ENCODE peak calls at places on chromosomes 6 and 20, in nine cellular contexts. S, G, A, R, Q, D, J, W and I are unnamed samples.

GRCh38 chr6:2790588-2790987 is 25.4 kb downstream of the WRNIP1 start:
- DNase-seq in G (no peak), A (no peak), S (no peak), D (no peak), J (no peak), W (no peak), R (no peak), Q (peak; percentile 50), I (no peak)

GRCh38 chr20:64161595-64162238 is 2.5 kb upstream of the MYT1 start:
- DNase-seq in A (no peak), R (peak; percentile 49), S (peak; percentile 67), D (no peak), Q (peak; percentile 60), G (peak; percentile 72), J (no peak), W (no peak), I (no peak)

GRCh38 chr20:58692579-58693225 is at the start of gene NPEPL1:
- DNase-seq in A (no peak), J (peak; percentile 37), G (peak; percentile 65), Q (peak; percentile 84), S (peak; percentile 69), R (peak; percentile 85), W (peak; percentile 56), D (peak; percentile 67), I (peak; percentile 56)

GRCh38 chr6:68108243-68108835 is 526.7 kb upstream of the ADGRB3 start:
- DNase-seq in A (peak; percentile 40), J (no peak), D (no peak), W (peak; percentile 61), Q (peak; percentile 30), S (no peak), G (no peak), R (no peak), I (no peak)

GRCh38 chr6:88619951-88620350 is 343.5 kb downstream of the RNGTT start:
- DNase-seq in G (no peak), R (no peak), Q (no peak), S (no peak), D (no peak), J (no peak), W (no peak), A (no peak), I (no peak)

GRCh38 chr6:168514216-168514615 is 73.2 kb downstream of the SMOC2 start:
- DNase-seq in S (no peak), Q (peak; percentile 13), W (peak; percentile 62), D (no peak), R (no peak), G (no peak), J (no peak), A (peak; percentile 8), I (no peak)

GRCh38 chr6:138526822-138527235 is 27.5 kb upstream of the NHSL1 start:
- DNase-seq in Q (no peak), S (no peak), A (no peak), W (no peak), D (no peak), G (no peak), J (no peak), R (no peak), I (peak; percentile 10)

GRCh38 chr20:58073945-58074920 is 154.2 kb downstream of the ANKRD60 start:
- DNase-seq in S (no peak), J (no peak), A (no peak), Q (peak; percentile 39), D (no peak), R (no peak), W (no peak), G (no peak), I (no peak)

GRCh38 chr6:13908955-13909381 is 15.8 kb upstream of the RNF182 start:
- DNase-seq in W (peak; percentile 74), S (no peak), G (peak; percentile 18), D (peak; percentile 20), R (no peak), A (peak; percentile 69), J (no peak), Q (peak; percentile 76), I (peak; percentile 25)

GRCh38 chr6:30647802-30648460 is 998 bp downstream of the C6orf136 start:
- DNase-seq in D (no peak), A (no peak), S (no peak), J (no peak), G (no peak), R (no peak), W (peak; percentile 59), Q (no peak), I (peak; percentile 67)

GRCh38 chr6:43520097-43520496 is 3.2 kb downstream of the POLR1C start:
- DNase-seq in J (no peak), S (no peak), A (no peak), G (no peak), W (no peak), R (no peak), Q (no peak), D (no peak), I (no peak)

GRCh38 chr6:32459781-32460424 is 20.2 kb downstream of the HLA-DRA start:
- DNase-seq in A (no peak), J (no peak), D (no peak), G (no peak), S (no peak), W (no peak), Q (peak; percentile 5), R (peak; percentile 47), I (no peak)

GRCh38 chr6:14211596-14211961 is 94.0 kb downstream of the CD83 start:
- DNase-seq in D (peak; percentile 37), A (no peak), J (no peak), G (peak; percentile 27), W (no peak), S (peak; percentile 59), R (peak; percentile 68), Q (peak; percentile 53), I (no peak)

GRCh38 chr6:161001421-161001820 is 9.9 kb downstream of the MAP3K4 start:
- DNase-seq in Q (peak; percentile 28), S (no peak), W (peak; percentile 70), D (no peak), G (no peak), R (no peak), A (no peak), J (no peak), I (peak; percentile 81)